ENCODE peak calls at places on chromosome 6, in six cellular contexts. One of them, this sample, is unnamed.

GRCh38 chr6:161319231-161319630 is 45.4 kb upstream of the AGPAT4 start:
- DNase-seq in HepG2: no peak
- DNase-seq in GM23338: no peak
- DNase-seq in stimulated activated CD8-positive, alpha-beta memory T cell treated with anti-CD3 and anti-CD28 coated beads, Interleukin-7, amount 100 ng/mL, for 4 hours: no peak
- DNase-seq in lower lobe of right lung: no peak
- DNase-seq in head of caudate nucleus: peak; percentile 70
- DNase-seq in this sample: no peak

GRCh38 chr6:135144678-135145508 is 36.2 kb upstream of the MYB start:
- DNase-seq in stimulated activated CD8-positive, alpha-beta memory T cell treated with anti-CD3 and anti-CD28 coated beads, Interleukin-7, amount 100 ng/mL, for 4 hours: no peak
- DNase-seq in lower lobe of right lung: no peak
- DNase-seq in HepG2: peak; percentile 34
- DNase-seq in head of caudate nucleus: no peak
- DNase-seq in GM23338: peak; percentile 61
- DNase-seq in this sample: no peak

GRCh38 chr6:130526466-130526865 is 160.6 kb downstream of the TMEM200A start:
- DNase-seq in lower lobe of right lung: no peak
- DNase-seq in head of caudate nucleus: no peak
- DNase-seq in HepG2: no peak
- DNase-seq in stimulated activated CD8-positive, alpha-beta memory T cell treated with anti-CD3 and anti-CD28 coated beads, Interleukin-7, amount 100 ng/mL, for 4 hours: no peak
- DNase-seq in GM23338: no peak
- DNase-seq in this sample: no peak

GRCh38 chr6:37971263-37971662 is 151.7 kb downstream of the ZFAND3 start:
- DNase-seq in head of caudate nucleus: no peak
- DNase-seq in stimulated activated CD8-positive, alpha-beta memory T cell treated with anti-CD3 and anti-CD28 coated beads, Interleukin-7, amount 100 ng/mL, for 4 hours: no peak
- DNase-seq in HepG2: no peak
- DNase-seq in lower lobe of right lung: no peak
- DNase-seq in GM23338: no peak
- DNase-seq in this sample: no peak

GRCh38 chr6:116392158-116393032 is 21.6 kb downstream of the DSE start:
- DNase-seq in GM23338: no peak
- DNase-seq in stimulated activated CD8-positive, alpha-beta memory T cell treated with anti-CD3 and anti-CD28 coated beads, Interleukin-7, amount 100 ng/mL, for 4 hours: no peak
- DNase-seq in head of caudate nucleus: no peak
- DNase-seq in lower lobe of right lung: no peak
- DNase-seq in HepG2: no peak
- DNase-seq in this sample: no peak

GRCh38 chr6:35955071-35955470 is 34.2 kb upstream of the SRPK1 start:
- DNase-seq in GM23338: no peak
- DNase-seq in lower lobe of right lung: no peak
- DNase-seq in stimulated activated CD8-positive, alpha-beta memory T cell treated with anti-CD3 and anti-CD28 coated beads, Interleukin-7, amount 100 ng/mL, for 4 hours: no peak
- DNase-seq in head of caudate nucleus: no peak
- DNase-seq in HepG2: no peak
- DNase-seq in this sample: no peak

GRCh38 chr6:165985926-165986646 is 181.6 kb downstream of the TBXT start:
- DNase-seq in lower lobe of right lung: no peak
- DNase-seq in head of caudate nucleus: no peak
- DNase-seq in GM23338: peak; percentile 71
- DNase-seq in HepG2: no peak
- DNase-seq in stimulated activated CD8-positive, alpha-beta memory T cell treated with anti-CD3 and anti-CD28 coated beads, Interleukin-7, amount 100 ng/mL, for 4 hours: no peak
- DNase-seq in this sample: no peak

GRCh38 chr6:25417206-25417605 is 138.0 kb downstream of the CARMIL1 start:
- DNase-seq in lower lobe of right lung: no peak
- DNase-seq in HepG2: no peak
- DNase-seq in GM23338: no peak
- DNase-seq in head of caudate nucleus: no peak
- DNase-seq in stimulated activated CD8-positive, alpha-beta memory T cell treated with anti-CD3 and anti-CD28 coated beads, Interleukin-7, amount 100 ng/mL, for 4 hours: no peak
- DNase-seq in this sample: no peak

GRCh38 chr6:56729719-56730118 is 87.0 kb upstream of the DST start:
- DNase-seq in HepG2: no peak
- DNase-seq in GM23338: no peak
- DNase-seq in lower lobe of right lung: no peak
- DNase-seq in stimulated activated CD8-positive, alpha-beta memory T cell treated with anti-CD3 and anti-CD28 coated beads, Interleukin-7, amount 100 ng/mL, for 4 hours: no peak
- DNase-seq in head of caudate nucleus: no peak
- DNase-seq in this sample: no peak

GRCh38 chr6:137680678-137681346 is 186.2 kb upstream of the TNFAIP3 start:
- DNase-seq in lower lobe of right lung: no peak
- DNase-seq in HepG2: no peak
- DNase-seq in stimulated activated CD8-positive, alpha-beta memory T cell treated with anti-CD3 and anti-CD28 coated beads, Interleukin-7, amount 100 ng/mL, for 4 hours: no peak
- DNase-seq in GM23338: no peak
- DNase-seq in head of caudate nucleus: no peak
- DNase-seq in this sample: no peak

GRCh38 chr6:34866509-34866908 is 21.3 kb downstream of the TAF11 start:
- DNase-seq in HepG2: peak; percentile 49
- DNase-seq in head of caudate nucleus: no peak
- DNase-seq in GM23338: no peak
- DNase-seq in lower lobe of right lung: no peak
- DNase-seq in stimulated activated CD8-positive, alpha-beta memory T cell treated with anti-CD3 and anti-CD28 coated beads, Interleukin-7, amount 100 ng/mL, for 4 hours: no peak
- DNase-seq in this sample: no peak

GRCh38 chr6:80338201-80338836 is 231.8 kb downstream of the BCKDHB start:
- DNase-seq in head of caudate nucleus: peak; percentile 47
- DNase-seq in HepG2: peak; percentile 47
- DNase-seq in GM23338: peak; percentile 89
- DNase-seq in lower lobe of right lung: peak; percentile 75
- DNase-seq in stimulated activated CD8-positive, alpha-beta memory T cell treated with anti-CD3 and anti-CD28 coated beads, Interleukin-7, amount 100 ng/mL, for 4 hours: peak; percentile 29
- DNase-seq in this sample: no peak

GRCh38 chr6:25263602-25264001 is 15.6 kb upstream of the CARMIL1 start:
- DNase-seq in GM23338: no peak
- DNase-seq in head of caudate nucleus: no peak
- DNase-seq in HepG2: no peak
- DNase-seq in stimulated activated CD8-positive, alpha-beta memory T cell treated with anti-CD3 and anti-CD28 coated beads, Interleukin-7, amount 100 ng/mL, for 4 hours: no peak
- DNase-seq in lower lobe of right lung: no peak
- DNase-seq in this sample: no peak

GRCh38 chr6:163872335-163872734 is 457.8 kb downstream of the QKI start:
- DNase-seq in GM23338: no peak
- DNase-seq in head of caudate nucleus: no peak
- DNase-seq in stimulated activated CD8-positive, alpha-beta memory T cell treated with anti-CD3 and anti-CD28 coated beads, Interleukin-7, amount 100 ng/mL, for 4 hours: no peak
- DNase-seq in HepG2: no peak
- DNase-seq in lower lobe of right lung: no peak
- DNase-seq in this sample: no peak

GRCh38 chr6:142400495-142400894 is 98.7 kb downstream of the ADGRG6 start:
- DNase-seq in HepG2: no peak
- DNase-seq in head of caudate nucleus: no peak
- DNase-seq in lower lobe of right lung: no peak
- DNase-seq in GM23338: peak; percentile 30
- DNase-seq in stimulated activated CD8-positive, alpha-beta memory T cell treated with anti-CD3 and anti-CD28 coated beads, Interleukin-7, amount 100 ng/mL, for 4 hours: no peak
- DNase-seq in this sample: no peak

GRCh38 chr6:38528196-38528965 is 111.3 kb downstream of the BTBD9 start:
- DNase-seq in HepG2: no peak
- DNase-seq in GM23338: no peak
- DNase-seq in lower lobe of right lung: no peak
- DNase-seq in stimulated activated CD8-positive, alpha-beta memory T cell treated with anti-CD3 and anti-CD28 coated beads, Interleukin-7, amount 100 ng/mL, for 4 hours: no peak
- DNase-seq in head of caudate nucleus: peak; percentile 42
- DNase-seq in this sample: no peak